ENCODE peak calls at places on chromosomes 12 and 14, in ten cellular contexts. F, O, E, C, G, N, I, V, R and W are unnamed samples.

GRCh38 chr14:23697689-23698088 is 61.5 kb downstream of the DHRS2 start:
- DNase-seq in E (no peak), F (no peak), N (no peak), O (no peak), I (no peak), C (no peak), G (no peak), R (no peak), V (no peak), W (no peak)

GRCh38 chr12:34392741-34393085 is 370.4 kb downstream of the ALG10 start:
- DNase-seq in O (no peak), I (no peak), C (no peak), R (no peak), G (no peak), F (no peak), E (no peak), N (no peak), V (no peak), W (no peak)

GRCh38 chr14:70942342-70942706 is 35.1 kb downstream of the PCNX1 start:
- DNase-seq in C (no peak), N (no peak), G (no peak), F (no peak), R (no peak), V (no peak), O (no peak), I (no peak), E (no peak), W (no peak)

GRCh38 chr14:64293976-64294671 is at the start of gene ESR2:
- DNase-seq in O (no peak), V (peak; percentile 37), I (no peak), G (no peak), E (no peak), R (no peak), F (no peak), C (peak; percentile 53), N (no peak), W (peak; percentile 74)

GRCh38 chr12:26870491-26871419 is 37.8 kb upstream of the ITPR2 start:
- DNase-seq in I (no peak), E (no peak), C (no peak), O (peak; percentile 66), R (no peak), F (no peak), G (no peak), N (no peak), V (no peak), W (no peak)

GRCh38 chr12:53171725-53172329 is 8.7 kb upstream of the ZNF740 start:
- DNase-seq in O (no peak), F (no peak), R (no peak), G (no peak), V (no peak), C (no peak), E (no peak), N (no peak), I (peak; percentile 2), W (no peak)

GRCh38 chr12:128727999-128728398 is 95.8 kb downstream of the SLC15A4 start:
- DNase-seq in G (no peak), E (no peak), F (no peak), R (no peak), N (no peak), V (peak; percentile 99), I (no peak), O (no peak), C (no peak), W (peak; percentile 64)

GRCh38 chr14:68535404-68536024 is 257.4 kb downstream of the ZFP36L1 start:
- DNase-seq in I (no peak), O (no peak), E (no peak), R (peak; percentile 44), V (peak; percentile 63), C (no peak), G (no peak), F (peak; percentile 91), N (no peak), W (no peak)

GRCh38 chr14:85572845-85573244 is 42.9 kb downstream of the FLRT2 start:
- DNase-seq in E (no peak), C (no peak), I (no peak), V (peak; percentile 47), N (no peak), O (no peak), G (no peak), F (no peak), R (no peak), W (no peak)

GRCh38 chr12:57156701-57157403 is 9.4 kb upstream of the LRP1-AS start:
- DNase-seq in V (no peak), G (no peak), R (no peak), E (no peak), I (no peak), F (no peak), O (no peak), C (no peak), N (no peak), W (no peak)

GRCh38 chr12:109963743-109964429 is 32.3 kb downstream of the GIT2 start:
- DNase-seq in R (no peak), C (no peak), G (no peak), E (no peak), V (no peak), I (no peak), N (no peak), F (no peak), O (no peak), W (no peak)

GRCh38 chr12:87092421-87092820 is 836.2 kb upstream of the MGAT4C start:
- DNase-seq in E (no peak), N (no peak), G (no peak), F (no peak), C (no peak), R (no peak), V (no peak), O (no peak), I (no peak), W (no peak)

GRCh38 chr14:34713681-34714319 is 593 bp downstream of the CFL2 start:
- DNase-seq in V (peak; percentile 52), R (peak; percentile 40), I (peak; percentile 55), C (no peak), O (peak; percentile 29), F (peak; percentile 73), E (no peak), G (no peak), N (peak; percentile 35), W (peak; percentile 42)

GRCh38 chr14:101707285-101707842 is 54.1 kb upstream of the PPP2R5C start:
- DNase-seq in O (peak; percentile 76), R (peak; percentile 60), F (no peak), N (peak; percentile 44), G (peak; percentile 52), I (peak; percentile 68), V (peak; percentile 64), E (peak; percentile 51), C (peak; percentile 79), W (peak; percentile 92)